ENCODE peak calls at places on chromosome 9, in six cellular contexts. Z is esophagus squamous epithelium, C is sigmoid colon, G is left lung, F is tibial artery, W is BE2C. S is an unnamed sample. For H3K36me3, the result is how much of the 10 kb centered on the place peaks cover.

GRCh38 chr9:86077286-86077685 is 22.1 kb downstream of the GOLM1 start:
- DNase-seq in Z (no peak), C (peak), G (no peak), F (no peak), W (no peak), S (no peak)

GRCh38 chr9:135554718-135555117 is 6.8 kb upstream of the PAEP start:
- DNase-seq in Z (no peak), C (no peak), G (no peak), F (no peak), W (no peak), S (no peak)

GRCh38 chr9:36461341-36461740 is 61.3 kb upstream of the RNF38 start:
- DNase-seq in Z (no peak), C (no peak), G (no peak), F (no peak), W (no peak), S (no peak)

GRCh38 chr9:124132671-124133147 is 121.1 kb downstream of the LHX2 start:
- DNase-seq in Z (no peak), C (no peak), G (no peak), F (no peak), W (no peak), S (no peak)

GRCh38 chr9:16262467-16263261 is 607.8 kb downstream of the BNC2 start:
- DNase-seq in Z (no peak), C (no peak), G (no peak), F (no peak), W (no peak), S (no peak)

GRCh38 chr9:125982798-125983406 is 235.7 kb downstream of the PBX3 start:
- DNase-seq in Z (no peak), C (peak), G (no peak), F (no peak), W (no peak), S (no peak)

GRCh38 chr9:84862308-84862707 is 192.8 kb downstream of the NTRK2 start:
- DNase-seq in Z (no peak), C (no peak), G (no peak), F (no peak), W (no peak), S (no peak)

GRCh38 chr9:123059472-123060220 is 26.2 kb downstream of the GPR21 start:
- DNase-seq in Z (no peak), C (no peak), G (no peak), F (no peak), W (no peak), S (no peak)

GRCh38 chr9:131776036-131776435 is 36.2 kb upstream of the RAPGEF1 start:
- DNase-seq in Z (no peak), C (no peak), G (no peak), F (no peak), W (no peak), S (no peak)

GRCh38 chr9:17236147-17236546 is 101.3 kb downstream of the CNTLN start:
- DNase-seq in Z (no peak), C (no peak), G (no peak), F (no peak), W (no peak), S (no peak)

GRCh38 chr9:34123682-34124081 is 2.8 kb downstream of the DCAF12 start:
- DNase-seq in Z (no peak), C (peak), G (peak), F (no peak), W (no peak), S (no peak)

GRCh38 chr9:69621735-69622460 is 50.3 kb downstream of the APBA1 start:
- DNase-seq in Z (no peak), C (no peak), G (no peak), F (no peak), W (no peak), S (no peak)
- TF ChIP-seq CTCF in Z (no peak), C (no peak), G (no peak), F (no peak), W (no peak), S (no peak)

DNA sequence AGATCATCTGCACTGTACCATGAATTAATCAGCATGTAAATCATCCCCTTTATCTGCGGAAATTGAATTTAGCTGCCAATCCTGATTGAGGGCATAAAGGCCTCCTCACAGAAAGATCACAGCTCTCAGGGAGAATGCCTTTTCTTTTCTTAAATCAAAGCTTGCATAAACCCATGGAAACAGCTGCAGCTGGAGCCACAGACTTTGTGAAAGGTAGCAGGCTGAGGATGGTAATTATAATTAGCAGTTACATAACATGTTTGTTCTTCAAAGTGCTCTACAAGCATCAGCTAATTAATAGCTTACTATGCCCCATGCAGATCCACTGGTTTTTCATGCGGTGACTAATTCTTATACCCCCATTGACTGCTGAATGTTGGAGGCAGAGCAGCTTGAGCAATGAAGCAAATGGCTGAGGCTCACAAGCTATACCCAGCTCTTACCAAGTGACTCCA is 54.6 kb downstream of the SUSD1 start:
- DNase-seq in Z (no peak), C (no peak), G (no peak), F (no peak), W (no peak), S (no peak)
- H3K36me3 ChIP-seq in Z (under half), C (under half), G (half or more), F (under half), W (under half), S (under half)

GRCh38 chr9:116313638-116314037 is 160.0 kb downstream of the PAPPA start:
- DNase-seq in Z (no peak), C (no peak), G (no peak), F (no peak), W (no peak), S (no peak)
- H3K4me3 ChIP-seq in Z (no peak), C (no peak), G (no peak), F (no peak), W (no peak), S (no peak)

GRCh38 chr9:128408963-128409431 is 11.7 kb upstream of the CERCAM start:
- DNase-seq in Z (no peak), C (no peak), G (no peak), F (no peak), W (no peak), S (no peak)

GRCh38 chr9:128412120-128412790 is 8.4 kb upstream of the CERCAM start:
- DNase-seq in Z (no peak), C (no peak), G (no peak), F (no peak), W (peak), S (peak)

GRCh38 chr9:128409450-128409849 is 11.2 kb upstream of the CERCAM start:
- DNase-seq in Z (no peak), C (no peak), G (no peak), F (no peak), W (no peak), S (no peak)

GRCh38 chr9:128411373-128412119 is 9.1 kb upstream of the CERCAM start:
- DNase-seq in Z (no peak), C (no peak), G (no peak), F (no peak), W (no peak), S (no peak)

GRCh38 chr9:128409998-128410397 is 10.7 kb upstream of the CERCAM start:
- DNase-seq in Z (no peak), C (no peak), G (no peak), F (no peak), W (peak), S (peak)
- TF ChIP-seq CTCF in Z (peak), C (no peak), G (no peak), F (no peak), W (peak), S (peak)

GRCh38 chr9:137818286-137818685 is 59.3 kb upstream of the CACNA1B start:
- DNase-seq in Z (no peak), C (no peak), G (no peak), F (no peak), W (no peak), S (no peak)

GRCh38 chr9:137814841-137815240 is 62.7 kb upstream of the CACNA1B start:
- DNase-seq in Z (no peak), C (no peak), G (no peak), F (no peak), W (no peak), S (no peak)

GRCh38 chr9:137817236-137818200 is 60.1 kb upstream of the CACNA1B start:
- DNase-seq in Z (no peak), C (no peak), G (peak), F (no peak), W (no peak), S (no peak)

GRCh38 chr9:137815256-137816255 is 62.0 kb upstream of the CACNA1B start:
- DNase-seq in Z (no peak), C (no peak), G (peak), F (no peak), W (no peak), S (no peak)

GRCh38 chr9:137816531-137817235 is 60.9 kb upstream of the CACNA1B start:
- DNase-seq in Z (no peak), C (no peak), G (peak), F (no peak), W (no peak), S (no peak)
- H3K36me3 ChIP-seq in Z (half or more), C (under half), G (half or more), F (half or more), W (half or more), S (under half)

DNA sequence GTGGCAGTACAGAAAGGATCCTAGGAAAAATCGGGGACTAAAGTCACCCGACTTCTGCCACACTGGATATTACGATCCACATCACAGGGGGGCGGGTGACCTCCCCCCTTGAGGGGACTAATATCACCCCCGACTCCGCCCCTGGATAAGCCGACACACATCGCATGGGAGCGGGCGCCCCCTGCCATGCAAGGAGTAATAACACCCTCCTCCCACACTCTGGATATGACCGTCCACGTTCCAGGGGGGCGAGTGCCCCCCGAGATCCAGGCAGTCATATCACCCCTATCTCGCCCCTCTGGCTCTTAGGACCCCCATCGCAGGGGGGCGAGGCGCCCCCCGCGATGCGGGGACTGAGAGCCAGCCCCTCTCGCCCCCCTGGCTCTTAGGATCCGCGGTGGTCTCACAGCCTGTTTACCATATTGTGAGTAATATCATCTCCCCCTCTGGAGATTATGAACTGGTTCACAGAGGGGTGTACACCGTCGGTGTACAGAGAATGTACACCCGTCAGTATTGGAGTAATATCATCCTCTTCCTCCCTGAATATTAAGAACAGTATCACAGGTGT is 423.0 kb downstream of the DIRAS2 start:
- DNase-seq in Z (no peak), C (no peak), G (no peak), F (no peak), W (peak), S (no peak)
- H3K4me3 ChIP-seq in Z (no peak), C (no peak), G (no peak), F (no peak), W (no peak), S (no peak)

GRCh38 chr9:88917375-88917774 is 73.9 kb upstream of the S1PR3 start:
- DNase-seq in Z (no peak), C (no peak), G (no peak), F (no peak), W (no peak), S (no peak)

GRCh38 chr9:88923653-88924284 is 67.5 kb upstream of the S1PR3 start:
- DNase-seq in Z (no peak), C (no peak), G (peak), F (no peak), W (no peak), S (no peak)

GRCh38 chr9:88916875-88917274 is 74.4 kb upstream of the S1PR3 start:
- DNase-seq in Z (no peak), C (no peak), G (no peak), F (no peak), W (no peak), S (no peak)

GRCh38 chr9:88922091-88922490 is 69.2 kb upstream of the S1PR3 start:
- DNase-seq in Z (no peak), C (no peak), G (no peak), F (no peak), W (no peak), S (no peak)

GRCh38 chr9:88920645-88921044 is 70.6 kb upstream of the S1PR3 start:
- DNase-seq in Z (no peak), C (no peak), G (no peak), F (no peak), W (no peak), S (no peak)
- TF ChIP-seq CTCF in Z (no peak), C (no peak), G (no peak), F (no peak), W (no peak), S (no peak)

GRCh38 chr9:129813661-129814060 is 10.3 kb downstream of the TOR1A start:
- DNase-seq in Z (no peak), C (no peak), G (no peak), F (no peak), W (no peak), S (no peak)

GRCh38 chr9:129812385-129812784 is 9.4 kb downstream of the TOR1B start:
- DNase-seq in Z (no peak), C (no peak), G (no peak), F (no peak), W (no peak), S (no peak)

GRCh38 chr9:129810788-129811187 is 7.8 kb downstream of the TOR1B start:
- DNase-seq in Z (no peak), C (no peak), G (no peak), F (no peak), W (no peak), S (no peak)

GRCh38 chr9:129810116-129810515 is 7.1 kb downstream of the TOR1B start:
- DNase-seq in Z (no peak), C (no peak), G (no peak), F (no peak), W (no peak), S (no peak)

DNA sequence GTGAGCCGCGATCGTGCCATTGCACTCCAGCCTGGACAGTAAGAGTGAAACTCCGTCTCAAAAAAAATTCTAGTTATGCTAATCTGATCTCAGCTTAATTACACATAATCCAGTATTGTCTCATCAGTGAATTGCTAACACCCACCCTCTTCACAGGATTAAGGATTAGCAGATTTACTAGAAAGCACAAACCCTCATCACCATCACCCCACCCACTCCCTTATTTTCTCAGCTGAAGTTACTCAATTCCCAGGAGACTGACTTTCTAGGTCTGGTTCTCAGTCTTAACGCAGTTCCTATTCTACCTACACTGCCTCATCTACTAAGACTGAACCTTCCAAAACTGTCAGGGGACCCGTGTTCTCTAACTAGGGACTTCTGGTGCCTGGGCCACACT is 9.0 kb downstream of the TOR1B start:
- DNase-seq in Z (no peak), C (no peak), G (no peak), F (no peak), W (no peak), S (no peak)
- H3K36me3 ChIP-seq in Z (half or more), C (under half), G (half or more), F (half or more), W (half or more), S (under half)

DNA sequence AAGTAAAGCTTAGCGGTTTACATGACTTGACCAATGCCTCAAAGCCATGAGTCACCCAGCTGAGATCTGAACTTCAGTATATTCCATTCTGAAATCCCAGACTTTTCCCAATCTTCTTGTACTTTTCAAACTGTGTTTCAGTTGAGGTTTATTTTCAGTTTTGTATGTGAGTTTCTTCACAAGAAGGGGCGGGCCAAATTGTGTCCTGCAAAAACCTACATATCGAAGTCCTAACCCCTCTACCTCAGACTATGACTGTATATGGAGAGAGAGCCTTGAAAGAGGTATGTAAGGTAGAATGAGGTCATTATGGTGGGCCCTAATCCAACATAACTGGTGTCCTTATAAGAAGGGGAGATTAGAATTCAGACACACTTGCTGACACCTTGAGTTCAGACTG is 665 bp upstream of the TLR4 start:
- DNase-seq in Z (no peak), C (no peak), G (no peak), F (no peak), W (no peak), S (peak)
- H3K4me3 ChIP-seq in Z (no peak), C (peak), G (no peak), F (peak), W (no peak), S (peak)

GRCh38 chr9:9352877-9353481 is 1259.8 kb downstream of the PTPRD start:
- DNase-seq in Z (no peak), C (no peak), G (no peak), F (no peak), W (peak), S (peak)
- TF ChIP-seq CTCF in Z (peak), C (no peak), G (peak), F (peak), W (peak), S (peak)